ENCODE peak calls at places on chromosomes 13 and 19, in nine cellular contexts. One of them, this sample, is unnamed.

GRCh38 chr19:12932392-12933286 is 872 bp downstream of the FARSA start:
- DNase-seq in CD8-positive, alpha-beta T cell: no peak
- DNase-seq in tibial artery: no peak
- DNase-seq in AG04450: no peak
- DNase-seq in left ventricle myocardium inferior: no peak
- DNase-seq in WERI-Rb-1: no peak
- DNase-seq in thoracic aorta: no peak
- DNase-seq in heart right ventricle: no peak
- DNase-seq in CD4-positive, alpha-beta memory T cell: no peak
- DNase-seq in this sample: no peak

GRCh38 chr13:110334841-110335490 is 27.9 kb downstream of the COL4A2 start:
- DNase-seq in CD8-positive, alpha-beta T cell: no peak
- DNase-seq in tibial artery: peak; percentile 61
- DNase-seq in AG04450: no peak
- DNase-seq in left ventricle myocardium inferior: no peak
- DNase-seq in WERI-Rb-1: no peak
- DNase-seq in thoracic aorta: no peak
- DNase-seq in heart right ventricle: no peak
- DNase-seq in CD4-positive, alpha-beta memory T cell: no peak
- DNase-seq in this sample: no peak

GRCh38 chr13:46119883-46120614 is 15.2 kb upstream of the CPB2 start:
- DNase-seq in CD8-positive, alpha-beta T cell: no peak
- DNase-seq in tibial artery: no peak
- DNase-seq in AG04450: no peak
- DNase-seq in left ventricle myocardium inferior: no peak
- DNase-seq in WERI-Rb-1: no peak
- DNase-seq in thoracic aorta: no peak
- DNase-seq in heart right ventricle: no peak
- DNase-seq in CD4-positive, alpha-beta memory T cell: no peak
- DNase-seq in this sample: no peak

GRCh38 chr13:40438999-40439797 is 227.2 kb downstream of the FOXO1 start:
- DNase-seq in CD8-positive, alpha-beta T cell: no peak
- DNase-seq in tibial artery: no peak
- DNase-seq in AG04450: no peak
- DNase-seq in left ventricle myocardium inferior: no peak
- DNase-seq in WERI-Rb-1: no peak
- DNase-seq in thoracic aorta: no peak
- DNase-seq in heart right ventricle: peak; percentile 23
- DNase-seq in CD4-positive, alpha-beta memory T cell: peak; percentile 29
- DNase-seq in this sample: no peak

GRCh38 chr19:17555480-17555928 is at the start of gene COLGALT1:
- DNase-seq in CD8-positive, alpha-beta T cell: peak; percentile 98
- DNase-seq in tibial artery: peak; percentile 99
- DNase-seq in AG04450: peak; percentile 84
- DNase-seq in left ventricle myocardium inferior: peak; percentile 100
- DNase-seq in WERI-Rb-1: peak; percentile 98
- DNase-seq in thoracic aorta: peak; percentile 100
- DNase-seq in heart right ventricle: peak; percentile 99
- DNase-seq in CD4-positive, alpha-beta memory T cell: peak; percentile 95
- DNase-seq in this sample: peak; percentile 97

GRCh38 chr19:31783592-31783991 is 434.4 kb upstream of the TSHZ3 start:
- DNase-seq in CD8-positive, alpha-beta T cell: no peak
- DNase-seq in tibial artery: no peak
- DNase-seq in AG04450: no peak
- DNase-seq in left ventricle myocardium inferior: no peak
- DNase-seq in WERI-Rb-1: no peak
- DNase-seq in thoracic aorta: no peak
- DNase-seq in heart right ventricle: no peak
- DNase-seq in CD4-positive, alpha-beta memory T cell: no peak
- DNase-seq in this sample: no peak

GRCh38 chr13:41284512-41285288 is 21.3 kb upstream of the MTRF1 start:
- DNase-seq in CD8-positive, alpha-beta T cell: no peak
- DNase-seq in tibial artery: no peak
- DNase-seq in AG04450: peak; percentile 20
- DNase-seq in left ventricle myocardium inferior: no peak
- DNase-seq in WERI-Rb-1: no peak
- DNase-seq in thoracic aorta: no peak
- DNase-seq in heart right ventricle: no peak
- DNase-seq in CD4-positive, alpha-beta memory T cell: no peak
- DNase-seq in this sample: no peak

GRCh38 chr13:26983533-26984315 is 187.9 kb downstream of the USP12 start:
- DNase-seq in CD8-positive, alpha-beta T cell: no peak
- DNase-seq in tibial artery: peak; percentile 17
- DNase-seq in AG04450: no peak
- DNase-seq in left ventricle myocardium inferior: no peak
- DNase-seq in WERI-Rb-1: no peak
- DNase-seq in thoracic aorta: no peak
- DNase-seq in heart right ventricle: no peak
- DNase-seq in CD4-positive, alpha-beta memory T cell: no peak
- DNase-seq in this sample: no peak

GRCh38 chr13:76335463-76335862 is 550.7 kb downstream of the KCTD12 start:
- DNase-seq in CD8-positive, alpha-beta T cell: no peak
- DNase-seq in tibial artery: no peak
- DNase-seq in AG04450: no peak
- DNase-seq in left ventricle myocardium inferior: no peak
- DNase-seq in WERI-Rb-1: no peak
- DNase-seq in thoracic aorta: no peak
- DNase-seq in heart right ventricle: no peak
- DNase-seq in CD4-positive, alpha-beta memory T cell: no peak
- DNase-seq in this sample: no peak

GRCh38 chr13:76330756-76331155 is 555.4 kb downstream of the KCTD12 start:
- DNase-seq in CD8-positive, alpha-beta T cell: no peak
- DNase-seq in tibial artery: no peak
- DNase-seq in AG04450: no peak
- DNase-seq in left ventricle myocardium inferior: no peak
- DNase-seq in WERI-Rb-1: no peak
- DNase-seq in thoracic aorta: no peak
- DNase-seq in heart right ventricle: no peak
- DNase-seq in CD4-positive, alpha-beta memory T cell: no peak
- DNase-seq in this sample: no peak

GRCh38 chr13:76329004-76329403 is 557.2 kb downstream of the KCTD12 start:
- DNase-seq in CD8-positive, alpha-beta T cell: no peak
- DNase-seq in tibial artery: no peak
- DNase-seq in AG04450: no peak
- DNase-seq in left ventricle myocardium inferior: no peak
- DNase-seq in WERI-Rb-1: no peak
- DNase-seq in thoracic aorta: no peak
- DNase-seq in heart right ventricle: no peak
- DNase-seq in CD4-positive, alpha-beta memory T cell: no peak
- DNase-seq in this sample: no peak

GRCh38 chr13:76330216-76330615 is 556.0 kb downstream of the KCTD12 start:
- DNase-seq in CD8-positive, alpha-beta T cell: no peak
- DNase-seq in tibial artery: no peak
- DNase-seq in AG04450: no peak
- DNase-seq in left ventricle myocardium inferior: no peak
- DNase-seq in WERI-Rb-1: no peak
- DNase-seq in thoracic aorta: no peak
- DNase-seq in heart right ventricle: no peak
- DNase-seq in CD4-positive, alpha-beta memory T cell: no peak
- DNase-seq in this sample: no peak

DNA sequence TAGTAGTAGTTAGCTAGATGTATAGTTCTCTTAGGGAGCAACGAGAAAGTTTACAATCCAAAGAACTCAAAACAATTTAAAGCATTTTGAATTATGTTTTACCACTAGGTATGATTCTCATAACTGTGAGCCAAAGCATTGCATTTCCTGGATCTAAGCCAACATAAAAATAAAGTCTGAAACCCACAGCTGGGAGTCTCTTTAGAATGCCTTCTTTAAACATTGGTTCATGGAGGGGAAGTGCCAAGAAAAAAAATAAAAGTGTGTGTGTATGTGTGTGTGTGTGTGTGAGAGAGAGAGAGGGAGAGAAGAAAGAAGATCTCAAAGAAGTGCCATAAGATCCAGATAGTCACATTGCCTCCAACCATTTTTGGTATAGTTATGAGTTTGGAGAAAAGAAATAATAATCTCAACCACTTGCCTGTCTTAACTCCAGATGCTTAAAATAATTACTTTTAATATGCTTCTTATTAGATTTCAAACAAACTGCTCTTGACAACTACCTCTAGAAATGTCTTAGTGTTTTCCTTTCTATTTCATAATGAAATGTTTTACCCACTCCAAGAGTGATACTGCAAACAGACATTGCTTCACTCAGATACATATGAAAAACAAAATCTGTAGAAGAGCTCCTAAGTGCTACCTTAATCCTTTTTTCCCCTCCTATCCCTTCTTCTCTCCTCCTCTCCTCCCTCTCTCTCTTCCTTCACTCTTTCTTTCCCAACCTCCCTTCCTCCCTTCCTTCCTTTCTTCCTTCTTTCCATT is 554.1 kb downstream of the KCTD12 start:
- DNase-seq in CD8-positive, alpha-beta T cell: no peak
- DNase-seq in tibial artery: no peak
- DNase-seq in AG04450: peak; percentile 15
- DNase-seq in left ventricle myocardium inferior: no peak
- DNase-seq in WERI-Rb-1: no peak
- DNase-seq in thoracic aorta: no peak
- DNase-seq in heart right ventricle: no peak
- DNase-seq in CD4-positive, alpha-beta memory T cell: no peak
- DNase-seq in this sample: no peak
- H3K27me3 ChIP-seq in CD8-positive, alpha-beta T cell: no peaks in the 10 kb centered on the region
- H3K27me3 ChIP-seq in tibial artery: no peaks in the 10 kb centered on the region
- H3K27me3 ChIP-seq in AG04450: no peaks in the 10 kb centered on the region
- H3K27me3 ChIP-seq in left ventricle myocardium inferior: no peaks in the 10 kb centered on the region
- H3K27me3 ChIP-seq in WERI-Rb-1: no peaks in the 10 kb centered on the region
- H3K27me3 ChIP-seq in thoracic aorta: no peaks in the 10 kb centered on the region
- H3K27me3 ChIP-seq in heart right ventricle: no peaks in the 10 kb centered on the region
- H3K27me3 ChIP-seq in CD4-positive, alpha-beta memory T cell: no peaks in the 10 kb centered on the region
- H3K27me3 ChIP-seq in this sample: no peaks in the 10 kb centered on the region

DNA sequence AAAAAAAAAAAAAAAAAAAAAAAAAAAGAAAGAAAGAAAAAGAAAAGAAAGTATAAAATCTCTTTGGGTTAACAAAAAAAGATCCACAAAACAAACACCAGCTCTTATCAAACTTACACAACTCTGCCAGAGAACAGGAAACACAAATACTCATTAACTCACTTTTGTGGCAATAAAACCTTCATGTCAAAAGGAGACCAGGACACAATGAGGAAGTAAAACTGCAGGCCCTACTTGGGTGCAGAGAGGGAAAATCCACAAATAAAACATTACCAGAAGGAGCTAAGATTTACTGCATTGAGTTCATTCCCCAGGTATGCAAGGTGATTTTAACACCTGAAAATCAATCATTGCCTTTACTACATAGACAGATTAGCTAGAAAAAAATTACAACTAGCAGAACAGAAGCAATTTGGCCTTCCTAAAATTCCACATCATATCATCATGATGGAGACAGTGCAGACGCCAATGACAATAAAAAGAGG is 9.6 kb upstream of the CEACAM5 start:
- DNase-seq in CD8-positive, alpha-beta T cell: no peak
- DNase-seq in tibial artery: no peak
- DNase-seq in AG04450: no peak
- DNase-seq in left ventricle myocardium inferior: no peak
- DNase-seq in WERI-Rb-1: no peak
- DNase-seq in thoracic aorta: no peak
- DNase-seq in heart right ventricle: no peak
- DNase-seq in CD4-positive, alpha-beta memory T cell: no peak
- DNase-seq in this sample: no peak
- H3K27me3 ChIP-seq in CD8-positive, alpha-beta T cell: no peaks in the 10 kb centered on the region
- H3K27me3 ChIP-seq in tibial artery: peaks cover 2% of the 10 kb centered on the region
- H3K27me3 ChIP-seq in AG04450: no peaks in the 10 kb centered on the region
- H3K27me3 ChIP-seq in left ventricle myocardium inferior: peaks cover 82% of the 10 kb centered on the region
- H3K27me3 ChIP-seq in WERI-Rb-1: peaks cover 81% of the 10 kb centered on the region
- H3K27me3 ChIP-seq in thoracic aorta: no peaks in the 10 kb centered on the region
- H3K27me3 ChIP-seq in heart right ventricle: peaks cover 45% of the 10 kb centered on the region
- H3K27me3 ChIP-seq in CD4-positive, alpha-beta memory T cell: no peaks in the 10 kb centered on the region
- H3K27me3 ChIP-seq in this sample: peaks cover 3% of the 10 kb centered on the region

GRCh38 chr19:44202974-44203373 is 9.4 kb upstream of the ZNF227 start:
- DNase-seq in CD8-positive, alpha-beta T cell: no peak
- DNase-seq in tibial artery: no peak
- DNase-seq in AG04450: no peak
- DNase-seq in left ventricle myocardium inferior: no peak
- DNase-seq in WERI-Rb-1: no peak
- DNase-seq in thoracic aorta: no peak
- DNase-seq in heart right ventricle: no peak
- DNase-seq in CD4-positive, alpha-beta memory T cell: no peak
- DNase-seq in this sample: no peak

GRCh38 chr19:44196772-44197171 is 15.6 kb upstream of the ZNF227 start:
- DNase-seq in CD8-positive, alpha-beta T cell: no peak
- DNase-seq in tibial artery: no peak
- DNase-seq in AG04450: no peak
- DNase-seq in left ventricle myocardium inferior: no peak
- DNase-seq in WERI-Rb-1: no peak
- DNase-seq in thoracic aorta: no peak
- DNase-seq in heart right ventricle: no peak
- DNase-seq in CD4-positive, alpha-beta memory T cell: no peak
- DNase-seq in this sample: no peak

GRCh38 chr19:44204772-44205171 is 7.6 kb upstream of the ZNF227 start:
- DNase-seq in CD8-positive, alpha-beta T cell: no peak
- DNase-seq in tibial artery: no peak
- DNase-seq in AG04450: no peak
- DNase-seq in left ventricle myocardium inferior: no peak
- DNase-seq in WERI-Rb-1: no peak
- DNase-seq in thoracic aorta: no peak
- DNase-seq in heart right ventricle: no peak
- DNase-seq in CD4-positive, alpha-beta memory T cell: no peak
- DNase-seq in this sample: no peak

GRCh38 chr19:44207126-44207803 is 5.1 kb upstream of the ZNF227 start:
- DNase-seq in CD8-positive, alpha-beta T cell: peak; percentile 68
- DNase-seq in tibial artery: peak; percentile 91
- DNase-seq in AG04450: peak; percentile 86
- DNase-seq in left ventricle myocardium inferior: peak; percentile 89
- DNase-seq in WERI-Rb-1: peak; percentile 91
- DNase-seq in thoracic aorta: peak; percentile 36
- DNase-seq in heart right ventricle: peak; percentile 94
- DNase-seq in CD4-positive, alpha-beta memory T cell: peak; percentile 76
- DNase-seq in this sample: peak; percentile 77

GRCh38 chr19:44202470-44202869 is 9.9 kb upstream of the ZNF227 start:
- DNase-seq in CD8-positive, alpha-beta T cell: no peak
- DNase-seq in tibial artery: no peak
- DNase-seq in AG04450: no peak
- DNase-seq in left ventricle myocardium inferior: no peak
- DNase-seq in WERI-Rb-1: no peak
- DNase-seq in thoracic aorta: no peak
- DNase-seq in heart right ventricle: no peak
- DNase-seq in CD4-positive, alpha-beta memory T cell: no peak
- DNase-seq in this sample: no peak
- H3K27me3 ChIP-seq in CD8-positive, alpha-beta T cell: peaks cover 3% of the 10 kb centered on the region
- H3K27me3 ChIP-seq in tibial artery: no peaks in the 10 kb centered on the region
- H3K27me3 ChIP-seq in AG04450: no peaks in the 10 kb centered on the region
- H3K27me3 ChIP-seq in left ventricle myocardium inferior: no peaks in the 10 kb centered on the region
- H3K27me3 ChIP-seq in WERI-Rb-1: no peaks in the 10 kb centered on the region
- H3K27me3 ChIP-seq in thoracic aorta: no peaks in the 10 kb centered on the region
- H3K27me3 ChIP-seq in heart right ventricle: no peaks in the 10 kb centered on the region
- H3K27me3 ChIP-seq in CD4-positive, alpha-beta memory T cell: no peaks in the 10 kb centered on the region
- H3K27me3 ChIP-seq in this sample: no peaks in the 10 kb centered on the region

DNA sequence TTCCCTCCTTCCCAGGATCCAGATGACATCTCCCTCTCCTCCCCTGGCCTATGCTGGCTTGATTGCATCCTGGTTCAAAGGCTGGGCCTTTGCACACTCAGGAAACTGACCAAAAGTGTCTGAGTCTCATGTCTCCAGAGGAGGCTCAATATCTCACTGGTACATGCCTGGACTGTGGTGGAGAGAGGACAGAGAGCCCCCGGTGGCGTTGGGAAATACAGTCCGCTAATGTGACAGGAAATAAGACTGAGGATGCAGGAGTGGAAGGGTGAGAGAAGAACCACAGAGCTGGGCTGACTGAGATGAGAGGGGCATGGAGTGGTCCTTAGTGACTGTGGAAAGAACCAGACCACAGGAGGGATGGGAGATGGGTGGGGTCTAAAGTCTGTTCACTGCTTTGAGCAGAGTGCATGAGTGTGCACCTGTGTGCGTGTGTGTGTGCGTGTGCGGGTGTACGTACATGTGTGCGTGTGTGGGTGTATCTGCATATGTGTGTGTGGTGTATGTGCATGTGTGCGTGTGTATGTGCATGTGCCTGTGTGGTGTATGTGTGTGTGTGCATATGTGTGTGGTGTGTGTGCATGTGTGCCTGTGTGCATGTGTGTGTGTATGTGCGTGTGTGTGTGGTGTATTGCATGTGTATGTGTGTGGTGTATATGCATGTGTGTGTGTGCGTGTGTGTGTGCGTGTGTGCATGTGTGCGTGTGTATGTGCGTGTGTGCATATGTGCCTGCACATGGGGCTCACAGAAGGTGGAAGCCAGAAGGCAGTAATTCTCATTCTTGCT is 1.9 kb downstream of the SIGLEC5 start:
- DNase-seq in CD8-positive, alpha-beta T cell: no peak
- DNase-seq in tibial artery: no peak
- DNase-seq in AG04450: no peak
- DNase-seq in left ventricle myocardium inferior: no peak
- DNase-seq in WERI-Rb-1: no peak
- DNase-seq in thoracic aorta: no peak
- DNase-seq in heart right ventricle: no peak
- DNase-seq in CD4-positive, alpha-beta memory T cell: no peak
- DNase-seq in this sample: no peak
- H3K27me3 ChIP-seq in CD8-positive, alpha-beta T cell: no peaks in the 10 kb centered on the region
- H3K27me3 ChIP-seq in tibial artery: peaks cover 16% of the 10 kb centered on the region
- H3K27me3 ChIP-seq in AG04450: no peaks in the 10 kb centered on the region
- H3K27me3 ChIP-seq in left ventricle myocardium inferior: peaks cover 45% of the 10 kb centered on the region
- H3K27me3 ChIP-seq in WERI-Rb-1: peaks cover 87% of the 10 kb centered on the region
- H3K27me3 ChIP-seq in thoracic aorta: no peaks in the 10 kb centered on the region
- H3K27me3 ChIP-seq in heart right ventricle: peaks cover 18% of the 10 kb centered on the region
- H3K27me3 ChIP-seq in CD4-positive, alpha-beta memory T cell: no peaks in the 10 kb centered on the region
- H3K27me3 ChIP-seq in this sample: no peaks in the 10 kb centered on the region